ENCODE peak calls at places on chromosomes 11 and 22, in four cellular contexts. One of them, this sample, is unnamed.
A peak's percentile ranks its signal among the peaks of the same experiment; 100 is the strongest.

GRCh38 chr11:69514771-69515170 is 33.3 kb downstream of the LINC01488 start:
- DNase-seq in HepG2: no peak
- DNase-seq in fibroblast of lung: no peak
- DNase-seq in IMR-90: no peak
- DNase-seq in this sample: no peak

GRCh38 chr11:74743640-74744039 is 5.0 kb upstream of the RNF169 start:
- DNase-seq in fibroblast of lung: no peak
- DNase-seq in HepG2: no peak
- DNase-seq in IMR-90: no peak
- DNase-seq in this sample: no peak

GRCh38 chr22:50576070-50576469 is 2.2 kb downstream of the CPT1B start:
- DNase-seq in IMR-90: peak; percentile 44
- DNase-seq in HepG2: peak; percentile 81
- DNase-seq in fibroblast of lung: peak; percentile 24
- DNase-seq in this sample: no peak

GRCh38 chr22:36365020-36365411 is 22.8 kb downstream of the MYH9 start:
- DNase-seq in fibroblast of lung: peak; percentile 98
- DNase-seq in IMR-90: peak; percentile 99
- DNase-seq in HepG2: no peak
- DNase-seq in this sample: peak; percentile 60

GRCh38 chr11:17719940-17720795 is 797 bp downstream of the MYOD1 start:
- DNase-seq in fibroblast of lung: peak; percentile 38
- DNase-seq in IMR-90: no peak
- DNase-seq in HepG2: no peak
- DNase-seq in this sample: no peak

GRCh38 chr11:31824791-31825452 is 13.8 kb upstream of the PAX6 start:
- DNase-seq in fibroblast of lung: no peak
- DNase-seq in HepG2: no peak
- DNase-seq in IMR-90: no peak
- DNase-seq in this sample: no peak

GRCh38 chr11:73365352-73366264 is 10.6 kb upstream of the RELT start:
- DNase-seq in fibroblast of lung: no peak
- DNase-seq in HepG2: no peak
- DNase-seq in IMR-90: no peak
- DNase-seq in this sample: no peak

GRCh38 chr11:131354251-131354701 is 16.1 kb upstream of the NTM start:
- DNase-seq in IMR-90: no peak
- DNase-seq in fibroblast of lung: peak; percentile 36
- DNase-seq in HepG2: no peak
- DNase-seq in this sample: peak; percentile 55

GRCh38 chr22:36285545-36285944 is 32.6 kb downstream of the APOL1 start:
- DNase-seq in fibroblast of lung: no peak
- DNase-seq in HepG2: no peak
- DNase-seq in IMR-90: no peak
- DNase-seq in this sample: no peak

GRCh38 chr22:47176573-47177333 is 414.3 kb downstream of the TBC1D22A start:
- DNase-seq in fibroblast of lung: no peak
- DNase-seq in HepG2: no peak
- DNase-seq in IMR-90: no peak
- DNase-seq in this sample: no peak

GRCh38 chr11:123523539-123523938 is 93.5 kb downstream of the GRAMD1B start:
- DNase-seq in fibroblast of lung: no peak
- DNase-seq in IMR-90: no peak
- DNase-seq in HepG2: no peak
- DNase-seq in this sample: no peak

GRCh38 chr11:123525072-123525471 is 95.0 kb downstream of the GRAMD1B start:
- DNase-seq in IMR-90: no peak
- DNase-seq in fibroblast of lung: no peak
- DNase-seq in HepG2: no peak
- DNase-seq in this sample: no peak

GRCh38 chr11:123526027-123526805 is 96.1 kb downstream of the GRAMD1B start:
- DNase-seq in IMR-90: no peak
- DNase-seq in HepG2: no peak
- DNase-seq in fibroblast of lung: no peak
- DNase-seq in this sample: no peak

GRCh38 chr11:123526918-123527317 is 96.8 kb downstream of the GRAMD1B start:
- DNase-seq in fibroblast of lung: no peak
- DNase-seq in IMR-90: no peak
- DNase-seq in HepG2: no peak
- DNase-seq in this sample: no peak

GRCh38 chr11:123525511-123525918 is 95.4 kb downstream of the GRAMD1B start:
- DNase-seq in HepG2: no peak
- DNase-seq in IMR-90: no peak
- DNase-seq in fibroblast of lung: no peak
- DNase-seq in this sample: no peak
- H3K9ac ChIP-seq in HepG2: no peak overlapping the region
- H3K9ac ChIP-seq in IMR-90: no peak overlapping the region
- H3K9ac ChIP-seq in fibroblast of lung: no peak overlapping the region
- H3K9ac ChIP-seq in this sample: no peak overlapping the region

GRCh38 chr11:47979378-47980092 is 824 bp upstream of the PTPRJ start:
- DNase-seq in IMR-90: no peak
- DNase-seq in HepG2: no peak
- DNase-seq in fibroblast of lung: no peak
- DNase-seq in this sample: no peak
- H3K4me2 ChIP-seq in IMR-90: peak overlapping the region; percentile 75
- H3K4me2 ChIP-seq in HepG2: peak overlapping the region; percentile 53
- H3K4me2 ChIP-seq in fibroblast of lung: no peak overlapping the region
- H3K4me2 ChIP-seq in this sample: peak overlapping the region; percentile 84

DNA sequence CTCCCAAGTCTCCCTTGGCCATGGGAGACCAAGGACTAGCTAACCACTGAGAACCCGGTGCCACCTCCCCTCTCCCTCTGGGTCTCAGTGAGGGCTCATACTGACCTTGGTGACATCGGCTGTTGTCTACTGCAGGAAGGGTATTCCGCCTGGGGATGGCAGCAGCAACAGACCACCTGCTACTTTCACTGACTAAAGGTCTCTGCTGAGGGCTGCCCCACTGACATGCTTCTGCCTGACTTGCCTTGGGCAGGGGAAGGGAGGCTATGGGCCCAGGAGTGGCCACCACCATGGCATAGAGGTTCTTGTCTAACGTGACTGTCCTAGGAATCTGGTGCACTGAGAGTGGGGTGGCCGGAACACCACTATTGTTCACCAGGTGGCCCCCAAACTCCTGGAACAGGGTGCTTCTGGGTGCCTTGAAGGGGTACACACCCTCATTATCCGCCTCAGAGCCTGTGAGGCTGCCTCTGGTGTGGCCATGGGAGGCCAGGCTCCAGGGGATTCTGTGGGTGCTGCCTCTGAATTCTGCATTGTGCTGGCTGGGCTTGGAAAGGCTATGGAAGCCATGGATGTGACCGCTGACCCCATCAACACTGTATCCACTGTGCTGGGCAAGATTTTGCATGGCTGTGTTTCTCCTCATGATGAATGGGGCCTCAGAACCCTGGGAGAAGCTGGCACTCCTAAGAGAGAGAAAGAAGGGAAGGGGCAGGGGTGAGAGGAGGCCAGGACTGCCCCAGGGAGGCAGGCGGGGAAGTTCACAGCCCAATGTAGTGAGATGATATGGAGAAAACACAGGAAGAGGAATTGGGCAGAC is 38.3 kb downstream of the GAB4 start:
- DNase-seq in IMR-90: no peak
- DNase-seq in HepG2: no peak
- DNase-seq in fibroblast of lung: no peak
- DNase-seq in this sample: no peak
- H3K27me3 ChIP-seq in IMR-90: no peaks in the 10 kb centered on the region
- H3K27me3 ChIP-seq in HepG2: peaks cover 2% of the 10 kb centered on the region
- H3K27me3 ChIP-seq in fibroblast of lung: no peaks in the 10 kb centered on the region
- H3K27me3 ChIP-seq in this sample: no peaks in the 10 kb centered on the region

DNA sequence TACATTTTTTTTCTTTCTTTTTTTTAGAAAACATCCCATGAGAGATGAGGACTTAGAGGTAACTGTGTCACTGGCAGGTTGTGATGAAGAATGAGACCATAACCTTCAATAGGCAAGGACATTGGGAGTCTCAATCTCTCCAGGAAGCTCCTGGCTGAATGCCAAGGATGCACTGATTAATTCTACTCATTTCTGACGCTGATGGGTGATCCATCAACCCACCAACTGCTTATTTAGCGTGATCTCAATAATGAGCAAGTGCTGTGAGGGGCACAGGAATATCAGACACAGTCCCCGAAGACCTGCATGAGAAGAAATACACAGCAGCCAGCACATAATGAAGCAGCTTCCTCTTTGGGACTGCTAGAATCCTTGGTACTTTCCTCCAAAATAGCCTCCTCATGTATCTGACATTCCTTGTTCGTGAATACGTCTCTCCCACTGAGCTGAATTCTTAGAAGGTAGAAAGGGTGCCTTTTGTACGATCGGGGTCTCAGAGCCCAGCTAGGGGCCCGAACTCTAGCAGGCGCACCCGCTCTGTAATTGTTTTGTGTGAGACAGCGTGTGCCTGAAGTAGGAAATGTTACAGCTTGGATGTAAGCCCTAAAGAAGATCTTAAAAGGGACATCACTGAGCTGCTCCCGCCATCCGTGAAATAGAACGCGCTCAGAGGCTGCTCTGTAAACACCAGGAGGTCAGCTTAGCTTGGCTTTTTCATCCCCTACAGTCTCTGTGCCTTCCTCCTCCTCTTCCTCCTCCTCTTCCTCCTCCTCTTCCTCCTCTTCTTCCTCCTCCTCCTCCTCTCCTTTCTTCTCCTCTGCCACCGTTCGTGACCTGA is 7.2 kb downstream of the CLMP start:
- DNase-seq in IMR-90: peak; percentile 63
- DNase-seq in fibroblast of lung: peak; percentile 71
- DNase-seq in HepG2: no peak
- DNase-seq in this sample: no peak
- H3K9ac ChIP-seq in IMR-90: peak overlapping the region; percentile 83
- H3K9ac ChIP-seq in fibroblast of lung: peak overlapping the region; percentile 35
- H3K9ac ChIP-seq in HepG2: no peak overlapping the region
- H3K9ac ChIP-seq in this sample: no peak overlapping the region

DNA sequence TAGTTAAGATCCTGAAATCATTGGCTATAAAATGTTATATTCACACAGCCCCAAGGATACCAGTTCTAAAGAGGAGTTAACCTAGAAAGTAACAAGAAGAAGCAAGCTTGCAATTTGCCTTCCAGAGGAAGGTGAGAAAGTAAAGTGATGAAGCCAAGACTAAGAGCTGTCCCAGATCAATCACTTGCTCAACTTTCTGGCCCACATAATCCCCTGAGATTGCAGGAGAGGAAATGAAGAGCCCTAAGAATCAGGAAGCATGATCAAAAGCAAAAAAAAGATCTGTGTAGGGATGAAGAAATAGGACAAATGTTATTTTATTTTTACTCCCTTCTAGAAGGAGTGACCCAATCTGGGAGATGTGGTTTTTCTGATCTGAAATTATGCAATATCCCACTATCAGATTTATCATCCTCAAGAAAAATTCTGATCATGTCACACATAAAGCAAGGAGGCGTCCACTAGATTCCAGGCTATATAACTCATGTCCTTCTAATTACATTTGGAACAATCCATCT is 180.3 kb upstream of the GUCY1A2 start:
- DNase-seq in fibroblast of lung: peak; percentile 52
- DNase-seq in IMR-90: no peak
- DNase-seq in HepG2: no peak
- DNase-seq in this sample: no peak
- H3K4me2 ChIP-seq in fibroblast of lung: no peak overlapping the region
- H3K4me2 ChIP-seq in IMR-90: no peak overlapping the region
- H3K4me2 ChIP-seq in HepG2: no peak overlapping the region
- H3K4me2 ChIP-seq in this sample: no peak overlapping the region

GRCh38 chr11:46293066-46293465 is 15.6 kb downstream of the CREB3L1 start:
- DNase-seq in HepG2: no peak
- DNase-seq in IMR-90: no peak
- DNase-seq in fibroblast of lung: no peak
- DNase-seq in this sample: no peak
- H3K27me3 ChIP-seq in HepG2: peaks cover 20% of the 10 kb centered on the region
- H3K27me3 ChIP-seq in IMR-90: no peaks in the 10 kb centered on the region
- H3K27me3 ChIP-seq in fibroblast of lung: no peaks in the 10 kb centered on the region
- H3K27me3 ChIP-seq in this sample: no peaks in the 10 kb centered on the region

This sample was measured in DND-41.